ENCODE peak calls at places on chromosomes 11 and 22, in eight cellular contexts. S is RWPE1, O is heart right ventricle, V is uterus, Z is mesendoderm, L is IMR-90, B is ovary, M is GM23248. H is an unnamed sample.

GRCh38 chr11:34266090-34266912 is 91.5 kb downstream of the ABTB2 start:
- DNase-seq in S (no peak), O (peak), V (peak), Z (no peak), L (peak), B (peak), M (peak), H (no peak)

GRCh38 chr22:47134222-47134621 is 371.8 kb downstream of the TBC1D22A start:
- DNase-seq in S (no peak), O (no peak), V (no peak), Z (no peak), L (no peak), B (no peak), M (no peak), H (no peak)

GRCh38 chr11:94804874-94805273 is 36.7 kb downstream of the AMOTL1 start:
- DNase-seq in S (no peak), O (no peak), V (no peak), Z (no peak), L (no peak), B (no peak), M (no peak), H (no peak)

GRCh38 chr22:45537734-45538181 is 35.1 kb downstream of the FBLN1 start:
- DNase-seq in S (peak), O (peak), V (peak), Z (no peak), L (peak), B (peak), M (peak), H (no peak)

GRCh38 chr11:9231848-9232177 is 33.3 kb downstream of the DENND5A start:
- DNase-seq in S (no peak), O (peak), V (no peak), Z (no peak), L (peak), B (no peak), M (peak), H (no peak)

GRCh38 chr11:106961518-106961917 is 56.8 kb downstream of the GUCY1A2 start:
- DNase-seq in S (peak), O (no peak), V (no peak), Z (peak), L (peak), B (no peak), M (peak), H (no peak)

GRCh38 chr22:43378011-43378704 is 33.7 kb upstream of the MPPED1 start:
- DNase-seq in S (no peak), O (no peak), V (no peak), Z (peak), L (peak), B (peak), M (peak), H (no peak)

GRCh38 chr22:35076648-35077047 is 10.7 kb downstream of the ISX start:
- DNase-seq in S (no peak), O (no peak), V (no peak), Z (no peak), L (no peak), B (no peak), M (no peak), H (no peak)

GRCh38 chr11:65492637-65493366 is 6.0 kb upstream of the MALAT1 start:
- DNase-seq in S (no peak), O (peak), V (peak), Z (peak), L (peak), B (peak), M (peak), H (no peak)

GRCh38 chr22:37228106-37229011 is 15.7 kb downstream of the RAC2 start:
- DNase-seq in S (no peak), O (peak), V (no peak), Z (no peak), L (peak), B (no peak), M (peak), H (no peak)

GRCh38 chr22:21857501-21857914 is 9.9 kb downstream of the MAPK1 start:
- DNase-seq in S (no peak), O (no peak), V (no peak), Z (no peak), L (peak), B (no peak), M (peak), H (no peak)

GRCh38 chr11:88402192-88402715 is 64.7 kb upstream of the CTSC start:
- DNase-seq in S (no peak), O (no peak), V (no peak), Z (no peak), L (peak), B (no peak), M (peak), H (no peak)

GRCh38 chr11:74466916-74467885 is at the start of gene KCNE3:
- DNase-seq in S (no peak), O (peak), V (peak), Z (peak), L (no peak), B (peak), M (peak), H (no peak)

GRCh38 chr22:30206964-30207363 is 39.6 kb downstream of the LIF start:
- DNase-seq in S (peak), O (no peak), V (peak), Z (peak), L (peak), B (no peak), M (peak), H (no peak)

GRCh38 chr11:80182906-80183305 is 742.1 kb upstream of the TENM4 start:
- DNase-seq in S (no peak), O (no peak), V (no peak), Z (no peak), L (no peak), B (no peak), M (no peak), H (no peak)

GRCh38 chr11:64996710-64997380 is at the start of gene BATF2:
- DNase-seq in S (peak), O (peak), V (peak), Z (peak), L (peak), B (peak), M (peak), H (peak)

GRCh38 chr22:28105988-28106387 is 186.9 kb upstream of the PITPNB start:
- DNase-seq in S (no peak), O (no peak), V (no peak), Z (no peak), L (no peak), B (no peak), M (no peak), H (no peak)

GRCh38 chr11:61103851-61104423 is 1.6 kb downstream of the CD5 start:
- DNase-seq in S (no peak), O (no peak), V (no peak), Z (no peak), L (no peak), B (no peak), M (no peak), H (no peak)

GRCh38 chr22:42892571-42893316 is 35.7 kb upstream of the ARFGAP3 start:
- DNase-seq in S (no peak), O (no peak), V (no peak), Z (no peak), L (no peak), B (no peak), M (no peak), H (no peak)

GRCh38 chr11:32706985-32707736 is 87.3 kb downstream of the CCDC73 start:
- DNase-seq in S (peak), O (no peak), V (no peak), Z (no peak), L (peak), B (no peak), M (peak), H (no peak)

GRCh38 chr11:115720537-115721308 is 216.5 kb upstream of the CADM1 start:
- DNase-seq in S (no peak), O (no peak), V (no peak), Z (no peak), L (no peak), B (no peak), M (no peak), H (no peak)

GRCh38 chr11:103730151-103730940 is 306.1 kb upstream of the DDI1 start:
- DNase-seq in S (no peak), O (no peak), V (no peak), Z (no peak), L (peak), B (no peak), M (peak), H (peak)

GRCh38 chr11:82680252-82680651 is 53.4 kb downstream of the FAM181B start:
- DNase-seq in S (no peak), O (no peak), V (no peak), Z (peak), L (no peak), B (no peak), M (no peak), H (peak)

GRCh38 chr11:48052183-48053040 is 72.1 kb downstream of the PTPRJ start:
- DNase-seq in S (peak), O (no peak), V (no peak), Z (peak), L (peak), B (no peak), M (peak), H (no peak)

GRCh38 chr22:19490628-19491230 is 11.0 kb downstream of the CDC45 start:
- DNase-seq in S (no peak), O (no peak), V (no peak), Z (no peak), L (no peak), B (no peak), M (no peak), H (no peak)

GRCh38 chr11:19918302-19919049 is 205.8 kb downstream of the NAV2 start:
- DNase-seq in S (no peak), O (no peak), V (no peak), Z (no peak), L (no peak), B (no peak), M (peak), H (no peak)

GRCh38 chr22:29209624-29209929 is 3.9 kb downstream of the EMID1 start:
- DNase-seq in S (no peak), O (no peak), V (no peak), Z (no peak), L (no peak), B (no peak), M (no peak), H (no peak)

GRCh38 chr11:125627236-125627910 is 2.4 kb downstream of the CHEK1 start:
- DNase-seq in S (no peak), O (no peak), V (no peak), Z (no peak), L (peak), B (no peak), M (peak), H (no peak)

GRCh38 chr11:119055901-119056300 is 1.1 kb downstream of the HYOU1 start:
- DNase-seq in S (peak), O (no peak), V (no peak), Z (peak), L (peak), B (no peak), M (peak), H (no peak)

GRCh38 chr22:34102633-34103032 is 182.4 kb upstream of the LARGE1 start:
- DNase-seq in S (no peak), O (no peak), V (no peak), Z (peak), L (no peak), B (no peak), M (peak), H (no peak)

DNA sequence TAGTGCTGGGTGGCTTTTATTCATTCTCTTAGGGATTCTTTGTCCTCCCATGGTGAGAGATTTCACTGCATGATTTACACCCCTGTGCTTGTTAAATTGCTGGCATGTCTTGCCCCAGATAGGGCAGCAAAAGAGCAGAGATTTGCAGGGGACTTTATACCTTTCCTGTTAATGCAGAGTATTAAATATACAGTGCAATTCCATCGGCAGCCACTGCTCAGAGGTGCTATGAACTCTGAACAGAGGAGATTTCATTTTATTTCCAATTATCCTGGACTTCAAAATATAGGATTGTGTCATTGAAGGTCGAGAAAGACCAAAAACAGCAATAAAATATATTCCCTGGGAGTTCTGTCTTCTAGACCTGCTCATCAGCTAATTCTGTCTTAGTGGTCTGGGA is 263.4 kb upstream of the NCAM1 start:
- DNase-seq in S (no peak), O (no peak), V (no peak), Z (no peak), L (no peak), B (no peak), M (no peak), H (no peak)
- H3K27ac ChIP-seq in S (no peak), O (no peak), V (no peak), Z (no peak), L (no peak), B (no peak), M (no peak), H (no peak)

DNA sequence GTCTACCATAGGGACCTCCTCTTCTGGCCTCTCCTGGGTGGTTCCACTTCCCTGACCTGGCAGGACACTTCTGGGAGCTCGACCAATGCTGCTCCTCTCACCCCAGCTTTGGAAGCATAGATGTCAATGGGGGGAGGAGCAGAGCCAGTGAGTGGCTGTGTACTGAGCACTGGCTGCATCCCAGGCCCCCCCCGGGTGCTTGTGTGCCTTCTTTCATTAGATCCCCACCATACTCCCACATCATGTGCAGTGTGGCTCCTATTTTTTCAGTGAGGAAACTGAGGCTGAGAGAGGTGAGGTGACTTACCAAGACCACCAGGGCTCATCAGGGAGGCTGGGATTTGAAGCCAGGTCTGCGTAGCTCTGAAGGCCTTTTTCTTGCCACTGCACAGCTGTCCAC is 44.3 kb downstream of the LRRC32 start:
- DNase-seq in S (no peak), O (no peak), V (no peak), Z (no peak), L (no peak), B (no peak), M (no peak), H (no peak)
- H3K27ac ChIP-seq in S (no peak), O (no peak), V (no peak), Z (no peak), L (no peak), B (no peak), M (no peak), H (no peak)

GRCh38 chr11:43976863-43977262 is 34.4 kb downstream of the C11orf96 start:
- DNase-seq in S (no peak), O (no peak), V (no peak), Z (no peak), L (no peak), B (no peak), M (peak), H (peak)

GRCh38 chr11:43972366-43972765 is 29.9 kb downstream of the C11orf96 start:
- DNase-seq in S (no peak), O (no peak), V (no peak), Z (no peak), L (no peak), B (no peak), M (no peak), H (no peak)

GRCh38 chr11:43974830-43975229 is 32.4 kb downstream of the C11orf96 start:
- DNase-seq in S (no peak), O (no peak), V (no peak), Z (no peak), L (no peak), B (no peak), M (no peak), H (no peak)

GRCh38 chr11:43981006-43981405 is 38.6 kb downstream of the C11orf96 start:
- DNase-seq in S (no peak), O (no peak), V (no peak), Z (no peak), L (no peak), B (no peak), M (no peak), H (no peak)

GRCh38 chr11:43975631-43976030 is 33.2 kb downstream of the C11orf96 start:
- DNase-seq in S (no peak), O (no peak), V (no peak), Z (no peak), L (no peak), B (no peak), M (peak), H (no peak)
- H3K27ac ChIP-seq in S (no peak), O (no peak), V (no peak), Z (no peak), L (no peak), B (no peak), M (no peak), H (no peak)

GRCh38 chr11:114614127-114614720 is 18.6 kb upstream of the NXPE4 start:
- DNase-seq in S (no peak), O (no peak), V (no peak), Z (no peak), L (no peak), B (no peak), M (no peak), H (no peak)
- H3K27ac ChIP-seq in S (no peak), O (no peak), V (no peak), Z (no peak), L (no peak), B (no peak), M (no peak), H (no peak)

DNA sequence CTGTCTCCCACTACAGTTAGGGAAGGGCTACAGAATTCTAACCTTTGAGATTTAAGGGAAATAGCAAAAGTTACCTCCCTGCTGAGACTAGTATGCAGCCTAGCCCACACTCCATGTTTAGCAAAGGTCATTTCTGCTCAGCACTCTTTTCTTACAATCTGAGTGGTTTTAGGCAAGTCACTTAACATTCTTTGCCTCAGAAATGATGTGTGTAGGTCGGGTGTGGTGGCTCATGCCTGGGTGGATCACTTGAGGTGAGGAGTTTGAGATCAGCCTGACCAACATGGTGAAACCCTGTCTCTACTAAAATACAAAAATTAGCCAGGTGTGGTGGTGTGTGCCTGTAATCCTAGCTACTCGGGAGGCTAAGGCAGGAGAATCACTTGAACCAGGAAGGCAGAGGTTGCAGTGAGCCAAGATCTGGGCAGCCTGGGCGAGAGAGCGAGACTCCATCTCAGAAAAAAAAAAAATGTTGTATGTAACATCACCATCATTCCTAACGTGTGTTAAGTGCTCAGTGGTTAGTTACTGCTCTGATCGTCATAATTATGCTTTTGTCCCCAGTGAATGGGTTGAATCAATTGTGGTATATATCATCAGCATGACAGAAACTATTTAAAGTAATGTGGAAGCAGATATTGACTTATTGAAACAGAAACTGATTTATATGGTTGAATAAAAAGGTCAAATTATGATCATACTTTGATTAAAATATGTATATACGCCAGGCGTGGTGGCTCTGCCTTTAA is 55.0 kb downstream of the COPB1 start:
- DNase-seq in S (no peak), O (no peak), V (no peak), Z (no peak), L (no peak), B (no peak), M (no peak), H (no peak)
- H3K27ac ChIP-seq in S (no peak), O (no peak), V (no peak), Z (no peak), L (no peak), B (no peak), M (peak), H (no peak)

H was measured in WERI-Rb-1.